ENCODE peak calls at places on chromosomes 3 and 15, in four cellular contexts. K, M, A and O are unnamed samples.

GRCh38 chr3:44000586-44000985 is 241.1 kb upstream of the TOPAZ1 start:
- DNase-seq in K (peak; percentile 70), M (no peak), A (no peak), O (no peak)

GRCh38 chr3:10964537-10965167 is 27.9 kb upstream of the SLC6A1 start:
- DNase-seq in K (peak; percentile 48), M (no peak), A (no peak), O (peak; percentile 36)

GRCh38 chr3:194740859-194741486 is 55.3 kb downstream of the FAM43A start:
- DNase-seq in K (peak; percentile 96), M (peak; percentile 14), A (peak; percentile 44), O (no peak)

GRCh38 chr15:80456517-80457497 is 52.6 kb downstream of the ARNT2 start:
- DNase-seq in K (no peak), M (no peak), A (no peak), O (no peak)

GRCh38 chr3:106560451-106560966 is 691.7 kb upstream of the CBLB start:
- DNase-seq in K (peak; percentile 74), M (no peak), A (peak; percentile 6), O (no peak)

GRCh38 chr3:13653631-13654279 is 104.8 kb downstream of the FBLN2 start:
- DNase-seq in K (no peak), M (no peak), A (no peak), O (no peak)

GRCh38 chr3:15795563-15796308 is 2.0 kb downstream of the ANKRD28 start:
- DNase-seq in K (peak; percentile 53), M (no peak), A (no peak), O (no peak)

GRCh38 chr3:459376-459710 is 262.8 kb downstream of the CHL1 start:
- DNase-seq in K (no peak), M (no peak), A (no peak), O (no peak)

GRCh38 chr3:156535162-156535627 is 19.7 kb downstream of the SSR3 start:
- DNase-seq in K (peak; percentile 97), M (peak; percentile 86), A (peak; percentile 62), O (peak; percentile 65)

GRCh38 chr15:69971771-69972170 is 125.9 kb downstream of the TLE3 start:
- DNase-seq in K (no peak), M (no peak), A (no peak), O (no peak)
- TF ChIP-seq CTCF in K (no peak), M (no peak), A (no peak), O (no peak)

GRCh38 chr3:73447118-73447517 is 177.6 kb downstream of the PDZRN3 start:
- DNase-seq in K (no peak), M (no peak), A (no peak), O (no peak)
- H3K4me1 ChIP-seq in K (no peaks in the 10 kb centered on the region), M (peaks cover 9% of the 10 kb centered on the region), A (no peaks in the 10 kb centered on the region), O (no peaks in the 10 kb centered on the region)

GRCh38 chr3:47406762-47407149 is 25.9 kb downstream of the PTPN23 start:
- DNase-seq in K (no peak), M (no peak), A (no peak), O (no peak)
- TF ChIP-seq CTCF in K (peak; percentile 48), M (no peak), A (no peak), O (no peak)

GRCh38 chr3:82736696-82737277 is 975.3 kb upstream of the GBE1 start:
- DNase-seq in K (no peak), M (no peak), A (no peak), O (no peak)
- H3K4me1 ChIP-seq in K (peaks cover 6% of the 10 kb centered on the region), M (no peaks in the 10 kb centered on the region), A (no peaks in the 10 kb centered on the region), O (no peaks in the 10 kb centered on the region)

GRCh38 chr3:61602466-61602865 is 41.1 kb downstream of the PTPRG start:
- DNase-seq in K (no peak), M (no peak), A (no peak), O (no peak)

GRCh38 chr3:61605589-61606175 is 44.3 kb downstream of the PTPRG start:
- DNase-seq in K (no peak), M (no peak), A (no peak), O (no peak)

GRCh38 chr3:61608072-61608471 is 46.7 kb downstream of the PTPRG start:
- DNase-seq in K (no peak), M (no peak), A (no peak), O (no peak)

GRCh38 chr3:61608711-61609110 is 47.3 kb downstream of the PTPRG start:
- DNase-seq in K (no peak), M (no peak), A (no peak), O (no peak)

GRCh38 chr3:61606196-61606595 is 44.8 kb downstream of the PTPRG start:
- DNase-seq in K (no peak), M (no peak), A (no peak), O (no peak)
- TF ChIP-seq CTCF in K (no peak), M (no peak), A (no peak), O (no peak)

DNA sequence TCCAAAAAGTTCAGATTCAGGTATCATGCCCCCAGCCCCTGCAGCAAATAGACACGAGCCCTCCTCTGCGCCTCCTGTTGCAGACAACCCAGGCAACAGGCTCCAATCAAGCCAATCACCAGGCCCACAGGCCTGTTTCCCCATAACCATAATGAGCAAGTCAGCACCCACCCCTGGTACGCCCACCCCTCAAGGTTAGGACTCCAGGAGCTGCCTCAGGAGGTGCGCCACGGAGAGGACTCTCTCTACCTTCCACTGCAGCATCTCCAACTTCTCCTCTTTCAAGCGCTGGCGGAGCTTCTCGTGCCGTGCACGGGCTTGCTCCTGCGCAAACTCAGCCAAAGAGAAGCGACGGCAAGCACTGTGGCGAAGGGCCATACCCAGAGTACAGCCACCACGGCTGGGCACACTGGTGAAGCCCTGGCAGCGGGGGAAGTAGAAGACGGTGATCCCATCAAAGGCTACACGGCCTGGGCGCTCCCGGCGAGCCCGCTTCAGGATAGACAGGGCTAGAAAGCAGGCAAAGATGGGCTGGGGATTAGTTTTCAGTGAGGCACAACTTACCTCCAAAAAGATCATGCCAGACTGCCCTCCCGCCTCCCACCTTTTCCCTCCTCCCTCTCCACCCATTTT is 8.5 kb downstream of the CSRNP1 start:
- DNase-seq in K (no peak), M (no peak), A (no peak), O (no peak)
- H3K4me1 ChIP-seq in K (peaks cover 74% of the 10 kb centered on the region), M (peaks cover 90% of the 10 kb centered on the region), A (peaks cover 69% of the 10 kb centered on the region), O (peaks cover 44% of the 10 kb centered on the region)

GRCh38 chr3:167406876-167407492 is 26.9 kb upstream of the ZBBX start:
- DNase-seq in K (peak; percentile 75), M (peak; percentile 85), A (peak; percentile 1), O (peak; percentile 57)
- TF ChIP-seq CTCF in K (peak; percentile 89), M (peak; percentile 21), A (peak; percentile 29), O (no peak)